ENCODE peak calls at places on chromosomes 7 and 10, in seven cellular contexts. V is A549, M is thyroid gland, R is GM12878, W is adrenal gland, Y is endothelial cell of umbilical vein, J is ovary. U is an unnamed sample. For H3K9me3, the result is how much of the 10 kb centered on the place peaks cover.

GRCh38 chr10:17349009-17349349 is 105.4 kb downstream of the ST8SIA6 start:
- DNase-seq in J (no peak), V (no peak), M (no peak), W (no peak), Y (no peak), R (no peak), U (no peak)

GRCh38 chr7:5634107-5634950 is 147.1 kb downstream of the RNF216 start:
- DNase-seq in J (peak), V (no peak), W (peak), Y (peak), M (peak), R (no peak), U (no peak)

GRCh38 chr10:124606822-124607221 is 137.4 kb downstream of the FAM53B start:
- DNase-seq in W (no peak), M (no peak), J (no peak), V (no peak), Y (no peak), R (no peak), U (no peak)

GRCh38 chr7:100837099-100837836 is 9.9 kb upstream of the EPHB4 start:
- DNase-seq in W (peak), J (peak), Y (peak), M (peak), R (peak), V (peak), U (peak)

GRCh38 chr7:118312966-118313365 is 88.5 kb downstream of the ANKRD7 start:
- DNase-seq in Y (no peak), R (peak), W (no peak), M (no peak), J (no peak), V (no peak), U (no peak)

GRCh38 chr7:20647908-20648776 is 32.7 kb downstream of the ABCB5 start:
- DNase-seq in R (no peak), J (no peak), V (peak), Y (peak), M (no peak), W (no peak), U (no peak)

GRCh38 chr10:127873901-127874470 is 18.8 kb downstream of the CLRN3 start:
- DNase-seq in W (no peak), M (no peak), Y (no peak), V (no peak), R (no peak), J (no peak), U (no peak)

GRCh38 chr10:129372168-129372567 is 94.9 kb upstream of the MGMT start:
- DNase-seq in J (no peak), W (no peak), V (no peak), M (no peak), Y (no peak), R (no peak), U (peak)

GRCh38 chr7:142896741-142897379 is 11.3 kb upstream of the TRPV6 start:
- DNase-seq in W (no peak), M (no peak), V (no peak), J (no peak), Y (no peak), R (no peak), U (no peak)

GRCh38 chr10:18658992-18659783 is at the start of gene ARL5B:
- DNase-seq in J (peak), Y (peak), V (peak), R (peak), M (peak), W (peak), U (peak)

GRCh38 chr10:13528138-13528874 is 508 bp downstream of the BEND7 start:
- DNase-seq in Y (peak), W (no peak), R (no peak), M (peak), J (peak), V (peak), U (no peak)

GRCh38 chr7:27251513-27252306 is 9.1 kb downstream of the EVX1 start:
- DNase-seq in V (no peak), J (no peak), Y (peak), M (no peak), R (no peak), W (no peak), U (no peak)

GRCh38 chr7:20778063-20778721 is 8.5 kb downstream of the SP8 start:
- DNase-seq in W (no peak), Y (peak), R (no peak), M (peak), V (peak), J (no peak), U (no peak)

GRCh38 chr10:77357611-77358010 is 280.0 kb downstream of the KCNMA1 start:
- DNase-seq in J (no peak), W (no peak), V (peak), M (no peak), Y (peak), R (no peak), U (no peak)

GRCh38 chr7:151008143-151008510 is 16.2 kb downstream of the ATG9B start:
- DNase-seq in M (no peak), Y (peak), J (no peak), R (no peak), W (no peak), V (no peak), U (no peak)

GRCh38 chr7:15686209-15686956 is at the start of gene MEOX2:
- DNase-seq in V (peak), J (peak), R (no peak), W (no peak), M (peak), Y (peak), U (peak)

GRCh38 chr10:6580279-6581029 is 378 bp upstream of the PRKCQ start:
- DNase-seq in M (peak), J (peak), Y (peak), V (peak), W (peak), R (no peak), U (no peak)

GRCh38 chr7:17937506-17938115 is 2.7 kb downstream of the SNX13 start:
- DNase-seq in J (no peak), R (no peak), W (no peak), M (no peak), Y (no peak), V (no peak), U (no peak)

GRCh38 chr10:80454526-80455460 is 683 bp downstream of the TSPAN14 start:
- DNase-seq in V (no peak), Y (peak), M (peak), J (peak), W (peak), R (no peak), U (no peak)

GRCh38 chr10:103231047-103231551 is 14.6 kb upstream of the RPEL1 start:
- DNase-seq in Y (peak), W (peak), V (peak), R (no peak), M (peak), J (no peak), U (no peak)

GRCh38 chr10:66747451-66747850 is 178.4 kb upstream of the LRRTM3 start:
- DNase-seq in R (no peak), J (no peak), W (no peak), M (no peak), Y (no peak), V (no peak), U (no peak)

GRCh38 chr7:40572810-40573470 is 438.1 kb downstream of the SUGCT start:
- DNase-seq in W (no peak), Y (no peak), R (no peak), J (no peak), M (no peak), V (no peak), U (no peak)

GRCh38 chr10:113232928-113233511 is 283.0 kb downstream of the TCF7L2 start:
- DNase-seq in W (no peak), J (no peak), V (no peak), Y (no peak), R (no peak), M (no peak), U (peak)

GRCh38 chr10:17220652-17221100 is 7.4 kb upstream of the VIM start:
- DNase-seq in M (peak), Y (no peak), J (no peak), R (no peak), W (no peak), V (no peak), U (no peak)

GRCh38 chr10:1604246-1604645 is 133.1 kb downstream of the ADARB2 start:
- DNase-seq in M (no peak), V (no peak), W (no peak), Y (no peak), J (no peak), R (no peak), U (no peak)

GRCh38 chr10:84366041-84366440 is 37.7 kb downstream of the CCSER2 start:
- DNase-seq in Y (no peak), R (no peak), V (no peak), J (no peak), M (no peak), W (no peak), U (no peak)

GRCh38 chr10:57692255-57692980 is 575.3 kb downstream of the IPMK start:
- DNase-seq in W (no peak), J (no peak), Y (no peak), V (peak), M (peak), R (no peak), U (no peak)

GRCh38 chr7:27953361-27953760 is 213.4 kb downstream of the TAX1BP1 start:
- DNase-seq in W (no peak), Y (no peak), M (no peak), J (no peak), V (no peak), R (no peak), U (peak)

GRCh38 chr7:116097365-116098009 is 66.9 kb upstream of the TFEC start:
- DNase-seq in J (no peak), Y (peak), M (no peak), V (peak), R (no peak), W (no peak), U (no peak)

GRCh38 chr7:141663081-141663510 is 38.9 kb downstream of the DENND11 start:
- DNase-seq in W (no peak), R (no peak), M (peak), Y (peak), V (peak), J (no peak), U (no peak)

GRCh38 chr10:86958831-86959736 is 685 bp downstream of the SNCG start:
- DNase-seq in J (peak), M (peak), V (peak), Y (peak), W (peak), R (no peak), U (no peak)

GRCh38 chr7:77757589-77757988 is 40.6 kb downstream of the TMEM60 start:
- DNase-seq in J (no peak), W (no peak), M (no peak), V (no peak), Y (no peak), R (peak), U (no peak)

GRCh38 chr7:22642454-22642853 is 84.5 kb upstream of the IL6 start:
- DNase-seq in M (no peak), J (no peak), V (no peak), W (no peak), R (no peak), Y (no peak), U (no peak)

GRCh38 chr7:22647451-22648257 is 79.3 kb upstream of the IL6 start:
- DNase-seq in Y (peak), M (no peak), W (no peak), J (no peak), R (no peak), V (no peak), U (no peak)

GRCh38 chr7:22640269-22640668 is 86.7 kb upstream of the IL6 start:
- DNase-seq in R (peak), M (no peak), Y (no peak), W (no peak), V (no peak), J (no peak), U (no peak)

GRCh38 chr7:22649686-22650085 is 77.3 kb upstream of the IL6 start:
- DNase-seq in W (no peak), V (no peak), J (no peak), R (no peak), M (no peak), Y (no peak), U (no peak)

DNA sequence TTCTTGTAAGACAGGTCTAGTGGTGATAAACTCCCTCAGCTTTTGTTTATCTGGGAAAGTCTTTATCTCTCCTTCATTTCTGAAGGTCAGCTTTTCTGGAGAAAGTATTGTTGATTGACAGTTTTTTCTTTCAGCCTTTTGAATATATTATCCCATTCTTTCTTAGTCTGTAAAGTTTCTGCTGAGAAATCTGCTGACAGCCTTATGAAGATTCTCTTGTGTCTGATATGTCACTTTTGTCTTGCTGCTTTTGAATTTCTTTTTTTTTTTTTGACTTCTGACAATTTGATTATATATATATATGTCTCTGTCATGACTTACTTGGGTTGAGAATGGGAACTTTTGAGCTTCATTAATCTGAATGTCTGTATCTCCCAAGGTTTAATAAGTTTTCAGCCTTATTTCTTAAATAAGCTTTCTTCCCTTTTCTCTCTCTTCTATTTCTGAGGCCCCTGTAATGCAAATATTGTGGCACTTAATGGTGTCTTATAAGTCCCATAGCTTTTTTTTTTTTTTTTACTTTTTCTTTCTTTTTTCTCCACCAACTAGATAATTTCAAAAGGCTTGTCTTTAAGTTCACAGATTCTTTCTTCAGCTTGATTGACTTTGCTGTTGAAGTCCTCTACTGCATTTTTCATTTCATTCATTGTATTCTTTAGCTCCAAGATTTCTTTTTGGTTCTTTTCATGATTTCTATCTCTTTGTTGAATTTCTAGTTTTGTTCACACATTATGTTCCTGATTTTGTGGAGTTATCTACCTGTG is 81.4 kb upstream of the IL6 start:
- DNase-seq in V (no peak), J (no peak), Y (no peak), M (no peak), R (no peak), W (no peak), U (no peak)
- H3K9me3 ChIP-seq in V (half or more), J (under half), Y (under half), M (under half), R (under half), W (under half), U (under half)

GRCh38 chr7:34750209-34750608 is 92.2 kb downstream of the NPSR1 start:
- DNase-seq in M (no peak), W (no peak), R (no peak), Y (no peak), V (no peak), J (no peak), U (no peak)

GRCh38 chr7:34747842-34748241 is 89.8 kb downstream of the NPSR1 start:
- DNase-seq in V (no peak), J (no peak), M (no peak), W (no peak), Y (no peak), R (no peak), U (no peak)

GRCh38 chr7:34750636-34751035 is 92.6 kb downstream of the NPSR1 start:
- DNase-seq in R (no peak), V (no peak), W (no peak), J (no peak), M (no peak), Y (no peak), U (no peak)

GRCh38 chr7:34747176-34747781 is 89.3 kb downstream of the NPSR1 start:
- DNase-seq in M (no peak), R (no peak), V (no peak), Y (peak), J (no peak), W (no peak), U (no peak)

DNA sequence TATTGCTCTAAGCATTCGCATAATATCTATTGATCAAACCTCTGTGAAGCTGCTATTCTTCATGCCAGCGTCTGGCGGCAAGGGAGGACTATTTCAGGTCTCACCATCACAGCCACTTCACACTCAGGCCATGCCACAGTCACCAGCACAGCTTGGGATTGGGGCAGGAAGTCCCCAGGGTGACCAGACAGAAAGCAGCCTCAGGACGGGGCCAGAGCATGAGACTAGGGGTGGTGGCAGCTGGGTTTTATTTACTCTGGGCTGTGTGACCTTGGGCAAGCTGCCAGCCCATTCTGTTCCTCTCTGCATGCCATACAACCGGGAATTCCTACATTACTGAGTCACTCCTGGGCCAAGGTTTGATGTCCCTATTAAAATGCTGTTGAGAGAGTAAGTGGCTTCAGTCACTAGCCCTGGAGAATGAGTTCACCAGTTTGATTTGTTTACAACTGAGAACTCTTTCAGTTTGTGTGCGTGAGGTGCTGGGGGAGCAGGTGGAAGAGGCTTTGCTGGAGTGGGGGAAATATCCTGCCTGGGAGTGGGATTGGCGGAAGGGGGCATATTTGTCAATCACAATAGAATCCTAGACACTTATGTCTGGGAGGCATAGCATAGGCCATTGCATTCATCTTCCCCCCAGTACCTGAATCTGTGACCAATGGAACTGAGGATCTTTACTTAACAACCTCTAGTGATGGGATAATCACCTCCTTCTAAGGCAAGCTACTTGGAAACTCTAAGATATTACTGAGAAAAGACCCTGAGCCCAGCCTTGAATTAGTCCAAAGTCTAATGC is 90.4 kb downstream of the NPSR1 start:
- DNase-seq in R (no peak), Y (peak), J (peak), V (peak), W (peak), M (peak), U (no peak)
- TF ChIP-seq POLR2A in R (no peak), Y (no peak), J (no peak), V (no peak), W (peak), M (no peak), U (no peak)

GRCh38 chr10:75294866-75295692 is 59.3 kb upstream of the COMTD1 start:
- DNase-seq in W (peak), Y (peak), M (peak), R (no peak), J (peak), V (peak), U (peak)
- TF ChIP-seq CTCF in W (no peak), Y (peak), M (peak), R (peak), J (peak), V (peak), U (peak)

GRCh38 chr7:64997164-64997908 is 6.5 kb upstream of the ZNF117 start:
- DNase-seq in M (no peak), W (no peak), Y (no peak), J (no peak), R (no peak), V (no peak), U (no peak)
- H3K9me3 ChIP-seq in M (under half), W (under half), Y (under half), J (under half), R (under half), V (half or more), U (under half)

DNA sequence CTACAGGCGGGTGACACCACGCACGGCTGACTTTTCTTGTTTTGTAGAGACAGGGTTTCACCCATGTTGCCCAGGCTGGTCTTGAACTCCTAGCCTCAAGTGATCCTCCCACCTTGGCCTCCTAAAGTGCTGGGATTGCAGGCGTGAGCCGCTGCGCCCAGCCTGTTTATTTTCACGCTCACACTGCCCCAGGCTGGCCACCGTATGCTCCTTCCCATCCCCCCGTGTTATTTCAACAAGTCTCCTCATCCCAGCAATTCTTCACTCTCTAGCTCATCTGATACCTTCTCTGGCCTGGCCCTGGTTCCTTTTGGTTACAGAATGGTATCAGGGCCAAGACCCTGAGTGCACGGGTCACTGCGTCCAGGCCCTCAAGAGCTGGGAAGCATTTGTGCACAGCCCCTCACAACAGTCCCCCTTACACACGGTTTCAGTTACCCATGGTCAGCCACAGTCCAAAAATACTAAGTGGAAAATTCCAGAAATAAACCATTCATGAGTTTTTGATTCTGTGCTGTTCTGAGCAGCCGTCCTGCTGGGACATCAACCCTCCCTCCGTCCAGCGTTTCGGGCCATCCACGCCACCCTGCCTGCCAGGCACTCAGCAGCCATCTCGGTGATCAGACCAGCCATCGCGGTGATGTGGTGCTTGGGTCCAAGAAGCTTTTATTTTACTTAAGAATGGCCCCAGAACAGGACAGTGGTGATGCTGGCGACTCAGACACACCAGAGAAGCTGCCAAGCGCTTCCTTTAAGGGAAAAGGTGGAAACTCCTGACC is 8.9 kb downstream of the COX19 start:
- DNase-seq in W (no peak), V (no peak), J (no peak), R (no peak), M (no peak), Y (no peak), U (no peak)
- TF ChIP-seq POLR2A in W (no peak), V (no peak), J (no peak), R (peak), M (no peak), Y (no peak), U (no peak)

GRCh38 chr7:50712527-50713356 is 70.0 kb downstream of the GRB10 start:
- DNase-seq in Y (no peak), W (no peak), J (no peak), R (no peak), V (no peak), M (no peak), U (no peak)
- TF ChIP-seq CTCF in Y (no peak), W (no peak), J (no peak), R (no peak), V (no peak), M (no peak), U (no peak)

GRCh38 chr10:45339896-45340295 is 24.5 kb upstream of the OR13A1 start:
- DNase-seq in J (no peak), M (no peak), W (no peak), R (no peak), V (no peak), Y (no peak), U (no peak)
- H3K9me3 ChIP-seq in J (under half), M (under half), W (under half), R (under half), V (under half), Y (under half), U (under half)

DNA sequence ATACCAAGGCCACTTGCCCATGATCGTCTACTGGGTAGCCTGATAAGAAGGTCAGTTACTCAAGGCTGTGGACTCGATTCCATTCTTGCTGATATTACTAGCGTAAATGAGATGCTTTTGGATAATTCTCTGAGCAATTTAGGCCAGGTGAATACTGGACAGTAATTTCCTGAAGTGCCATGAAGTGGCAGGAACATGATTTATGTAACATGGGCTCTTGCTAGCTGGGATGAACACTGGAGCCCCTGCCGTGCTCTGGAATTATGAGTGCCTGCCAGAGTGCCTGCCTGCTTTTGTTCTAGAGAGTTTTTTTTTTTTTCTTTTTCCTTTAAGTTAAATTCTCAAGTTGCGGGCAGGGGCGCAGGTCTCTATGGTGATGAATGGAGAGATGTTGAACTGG is 165.8 kb downstream of the AUTS2 start:
- DNase-seq in Y (no peak), V (no peak), M (no peak), J (no peak), R (no peak), W (no peak), U (no peak)
- TF ChIP-seq POLR2A in Y (no peak), V (no peak), M (no peak), J (no peak), R (no peak), W (no peak), U (no peak)

GRCh38 chr10:43076876-43077420 is at the start of gene RET:
- DNase-seq in Y (no peak), W (peak), R (no peak), J (no peak), M (no peak), V (peak), U (no peak)
- TF ChIP-seq CTCF in Y (no peak), W (no peak), R (no peak), J (no peak), M (no peak), V (no peak), U (no peak)